ENCODE peak calls at places on chromosomes 7 and 10, in ten cellular contexts. G is pons; K is fibroblast of the aortic adventitia; H is T-helper 9 cell; V is hippocampal formation; Z is activated CD4-positive, alpha-beta T cell treated with anti-CD3 and anti-CD28 coated beads, Interleukin-2, amount 50 U/mL, for 1 hour; Y is EH; X is LoVo; S is nucleus accumbens; Q is activated T-cell treated with anti-CD3 and anti-CD28 coated beads, Interleukin-2, amount 50 U/mL, for 72 hours. R is an unnamed sample.

GRCh38 chr10:119328222-119328621 is 120.9 kb downstream of the GRK5 start:
- DNase-seq in X (no peak), S (no peak), G (no peak), H (no peak), Q (no peak), Y (no peak), K (no peak), V (no peak), Z (no peak), R (no peak)

GRCh38 chr10:30784521-30784895 is 155.0 kb upstream of the LYZL2 start:
- DNase-seq in X (no peak), Y (peak; percentile 78), H (no peak), Q (no peak), V (peak; percentile 42), K (peak; percentile 93), Z (no peak), G (peak; percentile 50), S (no peak), R (peak; percentile 65)

GRCh38 chr7:37775921-37776320 is 72.5 kb upstream of the NME8 start:
- DNase-seq in H (no peak), S (no peak), Y (no peak), V (no peak), Q (no peak), G (no peak), X (no peak), Z (no peak), K (no peak), R (no peak)

GRCh38 chr7:136405931-136406777 is 429.0 kb upstream of the MTPN start:
- DNase-seq in V (peak; percentile 57), X (peak; percentile 71), K (peak; percentile 67), Q (peak; percentile 4), H (no peak), Y (peak; percentile 63), Z (no peak), S (peak; percentile 2), G (peak; percentile 76), R (peak; percentile 83)

GRCh38 chr7:106071356-106071998 is 40.6 kb downstream of the SYPL1 start:
- DNase-seq in Y (peak; percentile 17), K (no peak), G (no peak), Q (peak; percentile 62), V (no peak), H (peak; percentile 5), Z (peak; percentile 18), X (peak; percentile 68), S (no peak), R (no peak)

GRCh38 chr7:30348083-30348560 is 63.7 kb downstream of the ZNRF2 start:
- DNase-seq in X (peak; percentile 90), V (no peak), Z (peak; percentile 29), Y (peak; percentile 96), K (peak; percentile 85), S (no peak), G (no peak), H (peak; percentile 34), Q (peak; percentile 64), R (peak; percentile 63)

GRCh38 chr10:113473851-113474250 is 79.0 kb upstream of the HABP2 start:
- DNase-seq in S (no peak), G (no peak), Z (no peak), V (no peak), X (no peak), Y (peak; percentile 86), H (no peak), Q (no peak), K (peak; percentile 36), R (peak; percentile 13)

GRCh38 chr10:33155720-33156638 is 178.5 kb downstream of the NRP1 start:
- DNase-seq in S (no peak), X (peak; percentile 69), Y (peak; percentile 69), Z (peak; percentile 30), V (no peak), K (peak; percentile 85), G (peak; percentile 6), Q (peak; percentile 40), H (no peak), R (peak; percentile 62)

GRCh38 chr7:120993575-120994191 is 5.2 kb downstream of the CPED1 start:
- DNase-seq in Y (peak; percentile 54), S (no peak), X (no peak), Z (no peak), H (no peak), K (peak; percentile 61), V (no peak), G (no peak), Q (no peak), R (no peak)

GRCh38 chr7:88306590-88307048 is at the start of gene STEAP4:
- DNase-seq in K (peak; percentile 71), Z (no peak), G (peak; percentile 46), H (no peak), Y (peak; percentile 6), S (no peak), X (peak; percentile 85), V (no peak), Q (no peak), R (peak; percentile 53)

GRCh38 chr7:90579181-90579688 is 16.9 kb upstream of the CDK14 start:
- DNase-seq in Z (no peak), Q (no peak), V (no peak), H (no peak), K (peak; percentile 98), S (no peak), G (no peak), X (peak; percentile 42), Y (peak; percentile 58), R (peak; percentile 60)

GRCh38 chr10:71312840-71313789 is 5.9 kb upstream of the SLC29A3 start:
- DNase-seq in K (peak; percentile 85), Q (no peak), S (no peak), H (no peak), Y (peak; percentile 68), X (no peak), G (peak; percentile 35), V (no peak), Z (no peak), R (peak; percentile 29)